ENCODE peak calls at places on chromosomes 12 and 14, in six cellular contexts. M is adrenal gland, B is Panc1, R is OCI-LY7, G is dorsolateral prefrontal cortex, F is Karpas-422. J is an unnamed sample.
A peak's percentile ranks its signal among the peaks of the same experiment; 100 is the strongest.

GRCh38 chr12:56188786-56189335 is 422 bp downstream of the SMARCC2 start:
- DNase-seq in M (no peak), B (no peak), R (peak; percentile 37), G (peak; percentile 46), F (peak; percentile 59), J (no peak)

GRCh38 chr12:45547822-45548221 is 181.7 kb upstream of the ARID2 start:
- DNase-seq in M (no peak), B (no peak), R (no peak), G (no peak), F (no peak), J (peak; percentile 39)

GRCh38 chr14:99524804-99525698 is 43.8 kb downstream of the CCNK start:
- DNase-seq in M (no peak), B (no peak), R (peak; percentile 17), G (no peak), F (peak; percentile 60), J (no peak)

GRCh38 chr12:48034835-48035805 is 30.8 kb upstream of the COL2A1 start:
- DNase-seq in M (no peak), B (no peak), R (no peak), G (no peak), F (no peak), J (no peak)

GRCh38 chr12:84585996-84586395 is 326.6 kb downstream of the SLC6A15 start:
- DNase-seq in M (no peak), B (no peak), R (no peak), G (no peak), F (no peak), J (no peak)

GRCh38 chr12:5556946-5557673 is 125.2 kb downstream of the NTF3 start:
- DNase-seq in M (no peak), B (no peak), R (no peak), G (no peak), F (no peak), J (no peak)

GRCh38 chr12:111268738-111269572 is 99.9 kb downstream of the PHETA1 start:
- DNase-seq in M (no peak), B (no peak), R (peak; percentile 21), G (no peak), F (peak; percentile 60), J (peak; percentile 6)

GRCh38 chr14:94710731-94711130 is 59.2 kb downstream of the GSC start:
- DNase-seq in M (no peak), B (no peak), R (no peak), G (no peak), F (no peak), J (no peak)

GRCh38 chr12:93839076-93839475 is 161.9 kb downstream of the CRADD start:
- DNase-seq in M (no peak), B (no peak), R (no peak), G (no peak), F (no peak), J (no peak)

GRCh38 chr12:95790912-95791849 is 617 bp upstream of the NTN4 start:
- DNase-seq in M (peak; percentile 43), B (no peak), R (no peak), G (peak; percentile 44), F (no peak), J (no peak)

GRCh38 chr14:69259531-69260245 is at the start of gene GALNT16:
- DNase-seq in M (peak; percentile 36), B (no peak), R (no peak), G (peak; percentile 58), F (no peak), J (no peak)

GRCh38 chr14:92586001-92586947 is 72.7 kb downstream of the RIN3 start:
- DNase-seq in M (no peak), B (no peak), R (no peak), G (peak; percentile 48), F (no peak), J (peak; percentile 94)

GRCh38 chr14:53306267-53306721 is 153.2 kb upstream of the DDHD1 start:
- DNase-seq in M (peak; percentile 68), B (peak; percentile 5), R (peak; percentile 40), G (peak; percentile 69), F (peak; percentile 77), J (peak; percentile 54)

GRCh38 chr12:26631846-26632245 is 201.1 kb downstream of the ITPR2 start:
- DNase-seq in M (no peak), B (no peak), R (no peak), G (no peak), F (no peak), J (no peak)

GRCh38 chr14:68503186-68503825 is 289.6 kb downstream of the ZFP36L1 start:
- DNase-seq in M (no peak), B (no peak), R (no peak), G (no peak), F (no peak), J (no peak)

GRCh38 chr14:21734457-21735074 is 60.9 kb upstream of the OR4E1 start:
- DNase-seq in M (no peak), B (peak; percentile 39), R (peak; percentile 70), G (no peak), F (peak; percentile 92), J (peak; percentile 67)

GRCh38 chr12:52119398-52120254 is 40.1 kb downstream of the SMIM41 start:
- DNase-seq in M (no peak), B (no peak), R (peak; percentile 91), G (no peak), F (peak; percentile 93), J (peak; percentile 35)

DNA sequence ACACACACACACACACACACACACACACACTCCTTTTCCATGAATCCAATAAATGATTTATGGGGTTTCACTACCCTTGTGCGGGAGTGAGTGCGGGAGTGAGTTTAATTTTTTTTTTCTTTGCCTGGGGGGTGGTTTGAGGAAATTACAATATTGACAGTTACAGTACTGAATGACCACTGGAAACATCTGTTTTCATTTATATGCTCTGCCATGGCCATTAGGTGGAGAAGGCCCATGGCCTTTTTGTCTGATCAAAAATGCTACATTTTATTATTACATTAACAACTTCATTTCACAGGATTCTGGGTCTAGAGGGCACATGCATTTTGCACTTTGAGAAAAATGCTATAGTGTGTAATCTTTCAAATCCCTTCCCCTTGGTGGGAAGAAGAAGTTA is 5.9 kb downstream of the TBX3 start:
- DNase-seq in M (no peak), B (no peak), R (no peak), G (no peak), F (no peak), J (no peak)
- H3K4me3 ChIP-seq in M (peak overlapping the region; percentile 74), B (no peak overlapping the region), R (no peak overlapping the region), G (no peak overlapping the region), F (no peak overlapping the region), J (no peak overlapping the region)

GRCh38 chr12:132493482-132494178 is 3.7 kb downstream of the FBRSL1 start:
- DNase-seq in M (no peak), B (no peak), R (no peak), G (no peak), F (no peak), J (no peak)
- H3K4me3 ChIP-seq in M (no peak overlapping the region), B (no peak overlapping the region), R (no peak overlapping the region), G (no peak overlapping the region), F (no peak overlapping the region), J (no peak overlapping the region)

DNA sequence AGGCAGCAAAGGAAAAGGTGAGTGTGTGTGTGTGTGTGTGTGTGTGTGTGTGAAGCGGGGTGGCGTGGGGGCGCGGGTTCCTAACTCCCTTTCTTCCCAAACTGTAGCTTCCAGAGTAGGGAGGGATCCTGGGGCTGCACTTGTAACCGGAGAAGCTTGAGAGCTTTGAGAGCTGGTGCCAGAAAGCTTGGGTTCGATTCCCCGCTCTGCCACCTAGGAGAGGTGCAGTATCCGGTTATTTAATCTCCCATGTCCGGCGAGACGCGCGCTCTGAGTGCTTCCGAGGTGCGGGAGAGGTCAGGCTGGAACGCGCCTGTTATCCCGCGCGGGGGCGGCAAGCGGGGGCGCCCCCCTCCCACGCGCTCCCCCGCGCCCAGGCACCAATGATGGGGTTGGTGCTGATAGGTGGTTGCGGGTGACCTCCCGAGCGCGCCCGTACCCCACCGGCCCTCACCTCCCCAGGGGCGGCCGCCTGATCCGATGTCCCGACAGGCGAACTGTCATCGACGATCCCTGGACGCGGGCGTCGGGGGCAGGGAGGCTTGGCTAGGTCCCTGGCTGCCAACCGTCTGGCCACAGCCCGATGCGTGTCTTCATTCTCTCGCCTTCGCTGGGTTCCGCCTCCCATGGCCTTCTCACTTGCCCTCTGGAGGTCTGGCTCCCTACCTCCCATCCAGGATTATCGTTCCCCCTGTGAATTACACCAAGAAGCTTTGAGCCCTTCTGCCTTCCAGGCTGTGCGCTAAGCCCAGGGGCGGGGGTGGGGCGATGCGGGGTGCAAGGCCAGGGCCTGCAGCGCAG is 7.4 kb upstream of the RACGAP1 start:
- DNase-seq in M (no peak), B (no peak), R (no peak), G (no peak), F (no peak), J (no peak)
- H3K4me3 ChIP-seq in M (peak overlapping the region; percentile 52), B (no peak overlapping the region), R (no peak overlapping the region), G (no peak overlapping the region), F (no peak overlapping the region), J (no peak overlapping the region)

GRCh38 chr12:89346741-89347324 is 5.5 kb downstream of the DUSP6 start:
- DNase-seq in M (no peak), B (no peak), R (no peak), G (no peak), F (peak; percentile 78), J (no peak)
- H3K4me3 ChIP-seq in M (peak overlapping the region; percentile 72), B (no peak overlapping the region), R (peak overlapping the region; percentile 52), G (peak overlapping the region; percentile 84), F (peak overlapping the region; percentile 49), J (no peak overlapping the region)

GRCh38 chr14:66009104-66009503 is 477.1 kb upstream of the CCDC196 start:
- DNase-seq in M (no peak), B (no peak), R (no peak), G (no peak), F (no peak), J (no peak)
- H3K4me3 ChIP-seq in M (no peak overlapping the region), B (no peak overlapping the region), R (no peak overlapping the region), G (no peak overlapping the region), F (no peak overlapping the region), J (no peak overlapping the region)

GRCh38 chr12:131605304-131605829 is 105.5 kb upstream of the SFSWAP start:
- DNase-seq in M (no peak), B (no peak), R (no peak), G (no peak), F (no peak), J (no peak)
- H3K4me3 ChIP-seq in M (no peak overlapping the region), B (no peak overlapping the region), R (no peak overlapping the region), G (no peak overlapping the region), F (no peak overlapping the region), J (no peak overlapping the region)

GRCh38 chr14:105167303-105168092 is 1.1 kb downstream of the JAG2 start:
- DNase-seq in M (no peak), B (no peak), R (no peak), G (no peak), F (no peak), J (no peak)
- H3K4me3 ChIP-seq in M (peak overlapping the region; percentile 48), B (peak overlapping the region; percentile 34), R (peak overlapping the region; percentile 46), G (peak overlapping the region; percentile 36), F (no peak overlapping the region), J (peak overlapping the region; percentile 24)

J was measured in Jurkat, Clone E6-1.